ENCODE peak calls at places on chromosomes 16 and 17, in ten cellular contexts. X is GM12878, U is Peyer's patch, E is stomach, O is HCT116, N is H1, R is IMR-90, C is uterus, V is transverse colon, W is breast epithelium. D is an unnamed sample.

GRCh38 chr17:81885454-81885853 is 5.9 kb downstream of the ALYREF start:
- DNase-seq in W (no peak), O (no peak), V (no peak), E (no peak), N (no peak), C (no peak), R (no peak), U (no peak), X (no peak), D (no peak)

GRCh38 chr16:13067648-13068047 is 166.2 kb downstream of the SHISA9 start:
- DNase-seq in E (no peak), V (no peak), R (no peak), U (no peak), X (no peak), N (no peak), C (no peak), W (no peak), O (no peak), D (no peak)

GRCh38 chr17:2994441-2994840 is 69.0 kb downstream of the OR1D5 start:
- DNase-seq in V (no peak), E (no peak), R (no peak), X (no peak), U (no peak), W (no peak), C (peak; percentile 7), N (no peak), O (no peak), D (no peak)

GRCh38 chr16:12501727-12502457 is 301.8 kb downstream of the CPPED1 start:
- DNase-seq in V (no peak), E (no peak), X (no peak), W (no peak), O (no peak), C (no peak), R (no peak), U (peak; percentile 53), N (no peak), D (no peak)

GRCh38 chr16:85465328-85466307 is 147.5 kb upstream of the GSE1 start:
- DNase-seq in E (no peak), U (no peak), V (no peak), R (peak; percentile 76), O (no peak), N (no peak), X (no peak), C (peak; percentile 77), W (peak; percentile 50), D (peak; percentile 94)

GRCh38 chr16:72974142-72974769 is 73.7 kb downstream of the ZFHX3 start:
- DNase-seq in R (no peak), X (no peak), C (no peak), O (no peak), U (no peak), E (peak; percentile 60), N (no peak), W (no peak), V (no peak), D (peak; percentile 81)

GRCh38 chr17:57823469-57824401 is 26.1 kb downstream of the MRPS23 start:
- DNase-seq in V (no peak), W (no peak), N (no peak), C (no peak), O (no peak), R (peak; percentile 27), E (no peak), U (no peak), X (no peak), D (no peak)

GRCh38 chr17:31495049-31495885 is 103.8 kb downstream of the RAB11FIP4 start:
- DNase-seq in R (no peak), W (peak; percentile 50), O (no peak), X (no peak), C (no peak), N (no peak), E (peak; percentile 82), U (peak; percentile 84), V (peak; percentile 69), D (peak; percentile 92)

GRCh38 chr17:18270851-18271170 is 10.3 kb downstream of the MIEF2 start:
- DNase-seq in R (no peak), O (no peak), X (no peak), W (no peak), E (no peak), C (no peak), U (no peak), N (no peak), V (no peak), D (no peak)

GRCh38 chr17:18267366-18267765 is 6.9 kb downstream of the MIEF2 start:
- DNase-seq in C (no peak), U (no peak), V (no peak), X (no peak), W (no peak), R (no peak), O (no peak), N (no peak), E (no peak), D (no peak)

GRCh38 chr17:18267927-18268711 is 7.7 kb downstream of the MIEF2 start:
- DNase-seq in C (no peak), U (no peak), R (peak; percentile 73), X (no peak), O (no peak), W (no peak), N (no peak), V (no peak), E (no peak), D (no peak)

GRCh38 chr17:18270046-18270850 is 9.8 kb downstream of the MIEF2 start:
- DNase-seq in R (no peak), X (no peak), U (no peak), O (no peak), N (no peak), E (no peak), V (no peak), W (no peak), C (no peak), D (no peak)
- TF ChIP-seq CTCF in R (no peak), X (no peak), U (no peak), O (no peak), N (no peak), E (no peak), V (no peak), W (no peak), C (no peak), D (no peak)

DNA sequence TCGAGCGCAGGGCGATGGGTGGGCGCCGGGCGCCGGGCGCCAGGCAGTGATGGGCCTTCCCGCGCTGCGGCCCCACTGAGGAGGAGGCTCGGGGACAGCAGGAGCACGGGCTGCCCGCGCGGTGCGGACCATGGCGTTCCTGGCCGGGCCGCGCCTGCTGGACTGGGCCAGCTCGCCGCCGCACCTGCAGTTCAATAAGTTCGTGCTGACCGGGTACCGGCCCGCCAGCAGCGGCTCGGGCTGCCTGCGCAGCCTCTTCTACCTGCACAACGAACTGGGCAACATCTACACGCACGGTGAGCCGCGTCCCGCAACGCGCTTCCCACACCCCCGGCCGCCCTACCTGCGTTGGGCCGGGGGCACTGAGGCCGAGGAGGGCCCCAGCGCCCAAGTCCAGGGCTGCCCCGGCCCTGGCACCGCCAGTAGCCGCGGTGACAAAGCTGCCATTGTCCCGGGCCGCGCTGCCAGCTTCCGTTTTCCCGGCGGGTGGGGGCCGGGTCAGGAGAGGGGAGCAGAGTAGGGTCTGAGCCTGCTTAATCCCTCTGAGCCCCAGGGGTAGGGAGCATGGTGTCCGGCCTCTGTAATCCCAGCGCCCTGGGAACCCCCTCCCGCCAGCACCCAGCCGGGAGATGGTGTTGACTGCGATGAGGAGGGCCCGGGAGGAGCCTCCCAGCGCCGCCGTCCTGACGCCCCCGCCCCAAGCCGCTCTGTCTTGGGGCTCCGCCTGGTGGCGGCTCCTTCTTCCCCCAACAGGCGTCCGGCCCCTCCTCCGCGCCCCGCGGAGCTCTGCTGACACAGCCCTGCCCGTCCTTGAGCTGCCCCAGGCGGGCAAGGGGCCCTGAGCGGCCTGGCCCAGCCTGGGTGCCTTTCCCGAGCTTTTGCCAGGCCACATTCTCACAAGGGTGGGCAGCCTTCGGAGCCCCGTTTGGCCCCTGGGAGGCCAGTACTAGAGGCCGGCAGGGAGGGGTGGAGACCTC is 685 bp downstream of the PAQR4 start:
- DNase-seq in E (peak; percentile 69), U (peak; percentile 82), V (peak; percentile 68), R (peak; percentile 49), N (no peak), X (no peak), W (peak; percentile 31), C (no peak), O (no peak), D (peak; percentile 30)
- TF ChIP-seq POLR2A in E (no peak), U (no peak), V (peak; percentile 19), R (no peak), N (no peak), X (peak; percentile 70), W (no peak), C (no peak), O (no peak), D (no peak)

GRCh38 chr16:75249441-75249840 is 2.0 kb downstream of the BCAR1 start:
- DNase-seq in R (no peak), N (no peak), E (no peak), O (no peak), X (no peak), C (no peak), U (no peak), W (no peak), V (no peak), D (no peak)

GRCh38 chr16:75248536-75249380 is 2.7 kb downstream of the BCAR1 start:
- DNase-seq in W (no peak), N (no peak), E (no peak), V (no peak), C (no peak), X (no peak), O (no peak), U (no peak), R (no peak), D (peak; percentile 76)

GRCh38 chr16:75251280-75252048 is at the start of gene BCAR1:
- DNase-seq in W (peak; percentile 70), U (peak; percentile 87), X (no peak), C (peak; percentile 87), E (peak; percentile 93), N (peak; percentile 50), R (peak; percentile 93), V (peak; percentile 88), O (no peak), D (peak; percentile 88)

GRCh38 chr16:75250809-75251279 is 580 bp downstream of the BCAR1 start:
- DNase-seq in U (peak; percentile 77), O (no peak), W (no peak), E (peak; percentile 80), X (no peak), N (no peak), V (peak; percentile 77), C (peak; percentile 35), R (no peak), D (peak; percentile 50)

DNA sequence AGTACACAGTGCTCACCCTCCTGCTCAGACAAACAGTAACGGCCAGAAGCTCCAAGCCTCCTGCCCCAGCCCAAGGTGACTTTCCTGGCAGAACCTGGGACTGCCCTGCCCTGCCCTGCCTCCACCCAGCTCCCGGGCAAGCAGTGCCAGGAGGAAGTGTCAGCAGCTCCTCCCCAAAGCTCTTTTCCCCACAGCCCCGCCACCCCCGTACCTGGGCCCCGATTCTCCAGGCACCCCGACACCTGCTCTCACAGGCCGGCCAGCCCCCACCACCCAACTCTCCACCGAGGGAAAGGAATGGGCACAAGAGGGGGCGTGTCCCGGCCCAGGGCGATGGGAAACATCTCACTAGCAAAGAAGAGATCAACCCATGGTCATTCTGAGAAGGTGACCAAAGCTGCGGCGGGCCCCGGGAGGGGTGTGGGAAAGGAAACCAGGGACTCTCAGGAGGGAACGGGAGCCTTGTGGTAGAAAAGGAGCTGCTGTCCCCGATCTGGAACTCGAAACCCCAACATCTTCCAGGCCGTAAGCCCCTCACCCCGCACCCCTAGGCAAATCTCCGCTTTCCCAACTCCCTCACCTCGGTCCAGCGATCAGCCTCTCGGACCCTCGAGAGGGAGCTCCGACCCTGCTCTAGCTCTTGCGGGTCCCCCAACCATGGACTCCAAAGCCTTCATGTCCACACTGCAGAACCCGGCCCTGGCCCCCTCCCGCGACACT is 1.2 kb downstream of the BCAR1 start:
- DNase-seq in V (peak; percentile 81), N (no peak), E (peak; percentile 90), C (peak; percentile 24), U (peak; percentile 79), X (no peak), W (peak; percentile 57), R (no peak), O (no peak), D (peak; percentile 67)
- H3K27ac ChIP-seq in V (peak overlapping the region; percentile 95), N (no peak overlapping the region), E (peak overlapping the region; percentile 97), C (peak overlapping the region; percentile 82), U (peak overlapping the region; percentile 93), X (no peak overlapping the region), W (peak overlapping the region; percentile 95), R (peak overlapping the region; percentile 93), O (peak overlapping the region; percentile 93), D (peak overlapping the region; percentile 91)

GRCh38 chr17:50922739-50923405 is 56.7 kb upstream of the TOB1 start:
- DNase-seq in W (no peak), N (no peak), O (no peak), E (no peak), R (no peak), U (peak; percentile 88), V (peak; percentile 81), X (no peak), C (no peak), D (no peak)
- TF ChIP-seq CTCF in W (no peak), N (no peak), O (no peak), E (no peak), R (no peak), U (peak; percentile 3), V (no peak), X (no peak), C (no peak), D (no peak)